ENCODE peak calls at places on chromosomes 13 and 19, in four cellular contexts. One of them, this sample, is unnamed.

GRCh38 chr13:40148103-40148502 is 492.6 kb downstream of the COG6 start:
- DNase-seq in H1: no peak
- DNase-seq in H9: no peak
- DNase-seq in IMR-90: no peak
- DNase-seq in this sample: no peak

GRCh38 chr13:87680298-87680697 is 9.1 kb downstream of the SLITRK5 start:
- DNase-seq in IMR-90: no peak
- DNase-seq in H9: no peak
- DNase-seq in H1: no peak
- DNase-seq in this sample: peak; percentile 20

GRCh38 chr13:102970542-102970941 is 95.7 kb downstream of the SLC10A2 start:
- DNase-seq in IMR-90: no peak
- DNase-seq in H1: no peak
- DNase-seq in H9: no peak
- DNase-seq in this sample: no peak

GRCh38 chr19:3573858-3574637 is 1.3 kb downstream of the HMG20B start:
- DNase-seq in IMR-90: peak; percentile 93
- DNase-seq in H1: peak; percentile 100
- DNase-seq in H9: peak; percentile 98
- DNase-seq in this sample: peak; percentile 98

GRCh38 chr13:50529154-50529882 is 314.2 kb downstream of the DLEU7 start:
- DNase-seq in H9: peak; percentile 67
- DNase-seq in IMR-90: peak; percentile 89
- DNase-seq in H1: no peak
- DNase-seq in this sample: no peak

GRCh38 chr13:109569938-109570711 is 216.3 kb downstream of the IRS2 start:
- DNase-seq in IMR-90: no peak
- DNase-seq in H1: no peak
- DNase-seq in H9: no peak
- DNase-seq in this sample: no peak

GRCh38 chr13:23618341-23618740 is 48.1 kb downstream of the TNFRSF19 start:
- DNase-seq in H9: no peak
- DNase-seq in H1: no peak
- DNase-seq in IMR-90: peak; percentile 98
- DNase-seq in this sample: peak; percentile 92

GRCh38 chr13:106691251-106691650 is 123.3 kb upstream of the ARGLU1 start:
- DNase-seq in H1: no peak
- DNase-seq in H9: no peak
- DNase-seq in IMR-90: no peak
- DNase-seq in this sample: no peak

GRCh38 chr19:45774765-45775164 is 5.7 kb upstream of the SIX5 start:
- DNase-seq in H9: peak; percentile 94
- DNase-seq in H1: peak; percentile 81
- DNase-seq in IMR-90: no peak
- DNase-seq in this sample: peak; percentile 83

GRCh38 chr13:35208587-35208986 is 266.5 kb downstream of the NBEA start:
- DNase-seq in IMR-90: no peak
- DNase-seq in H9: no peak
- DNase-seq in H1: no peak
- DNase-seq in this sample: no peak

GRCh38 chr13:44396963-44397580 is 23.4 kb downstream of the SERP2 start:
- DNase-seq in H1: no peak
- DNase-seq in IMR-90: peak; percentile 26
- DNase-seq in H9: no peak
- DNase-seq in this sample: peak; percentile 96

GRCh38 chr19:29544656-29545360 is 19.0 kb downstream of the VSTM2B start:
- DNase-seq in IMR-90: no peak
- DNase-seq in H1: peak; percentile 31
- DNase-seq in H9: peak; percentile 5
- DNase-seq in this sample: no peak

GRCh38 chr13:39765801-39766463 is 110.5 kb downstream of the COG6 start:
- DNase-seq in H1: no peak
- DNase-seq in IMR-90: no peak
- DNase-seq in H9: peak; percentile 53
- DNase-seq in this sample: peak; percentile 48

GRCh38 chr13:62040806-62041205 is 625.2 kb upstream of the PCDH20 start:
- DNase-seq in H1: no peak
- DNase-seq in IMR-90: no peak
- DNase-seq in H9: no peak
- DNase-seq in this sample: no peak

GRCh38 chr19:44356383-44357111 is at the start of gene ZNF112:
- DNase-seq in IMR-90: peak; percentile 91
- DNase-seq in H1: peak; percentile 81
- DNase-seq in H9: peak; percentile 96
- DNase-seq in this sample: peak; percentile 97

GRCh38 chr13:99308481-99309087 is 1.4 kb upstream of the GPR183 start:
- DNase-seq in H1: no peak
- DNase-seq in IMR-90: peak; percentile 63
- DNase-seq in H9: no peak
- DNase-seq in this sample: no peak

GRCh38 chr13:53953205-53953604 is 924.6 kb downstream of the OLFM4 start:
- DNase-seq in H9: no peak
- DNase-seq in H1: no peak
- DNase-seq in IMR-90: no peak
- DNase-seq in this sample: no peak

GRCh38 chr19:54517483-54517882 is 14.9 kb downstream of the LAIR2 start:
- DNase-seq in IMR-90: peak; percentile 2
- DNase-seq in H9: peak; percentile 29
- DNase-seq in H1: peak; percentile 46
- DNase-seq in this sample: peak; percentile 47

GRCh38 chr19:1856345-1856697 is 7.1 kb downstream of the KLF16 start:
- DNase-seq in H1: peak; percentile 53
- DNase-seq in IMR-90: no peak
- DNase-seq in H9: no peak
- DNase-seq in this sample: no peak

GRCh38 chr19:42176649-42176989 is 40.9 kb downstream of the DEDD2 start:
- DNase-seq in H9: no peak
- DNase-seq in H1: peak; percentile 67
- DNase-seq in IMR-90: no peak
- DNase-seq in this sample: no peak

GRCh38 chr19:19642506-19643157 is 825 bp downstream of the GMIP start:
- DNase-seq in IMR-90: no peak
- DNase-seq in H9: no peak
- DNase-seq in H1: no peak
- DNase-seq in this sample: peak; percentile 44

GRCh38 chr19:17079710-17080440 is 4.3 kb downstream of the MYO9B start:
- DNase-seq in H1: no peak
- DNase-seq in H9: no peak
- DNase-seq in IMR-90: peak; percentile 99
- DNase-seq in this sample: no peak

GRCh38 chr13:26881154-26881553 is 120.6 kb upstream of the GPR12 start:
- DNase-seq in H9: no peak
- DNase-seq in IMR-90: peak; percentile 47
- DNase-seq in H1: no peak
- DNase-seq in this sample: no peak

GRCh38 chr19:34220472-34221063 is 33.8 kb upstream of the GARRE1 start:
- DNase-seq in IMR-90: peak; percentile 53
- DNase-seq in H1: peak; percentile 73
- DNase-seq in H9: peak; percentile 41
- DNase-seq in this sample: peak; percentile 71

GRCh38 chr19:44718441-44719261 is 19.7 kb downstream of the CEACAM16 start:
- DNase-seq in H9: peak; percentile 89
- DNase-seq in H1: peak; percentile 74
- DNase-seq in IMR-90: peak; percentile 56
- DNase-seq in this sample: peak; percentile 97

GRCh38 chr13:30730526-30730925 is 4.8 kb upstream of the ALOX5AP start:
- DNase-seq in H9: peak; percentile 35
- DNase-seq in H1: no peak
- DNase-seq in IMR-90: no peak
- DNase-seq in this sample: peak; percentile 63

GRCh38 chr13:33645591-33646554 is 172.1 kb upstream of the RFC3 start:
- DNase-seq in H9: no peak
- DNase-seq in H1: no peak
- DNase-seq in IMR-90: no peak
- DNase-seq in this sample: no peak

GRCh38 chr13:30132623-30133553 is 174.5 kb downstream of the KATNAL1 start:
- DNase-seq in H9: peak; percentile 97
- DNase-seq in H1: peak; percentile 100
- DNase-seq in IMR-90: peak; percentile 89
- DNase-seq in this sample: peak; percentile 97

GRCh38 chr13:110856941-110857835 is 57.7 kb downstream of the ANKRD10 start:
- DNase-seq in H1: no peak
- DNase-seq in H9: no peak
- DNase-seq in IMR-90: no peak
- DNase-seq in this sample: no peak

GRCh38 chr19:32357720-32358119 is 12.3 kb downstream of the ZNF507 start:
- DNase-seq in H9: no peak
- DNase-seq in IMR-90: no peak
- DNase-seq in H1: no peak
- DNase-seq in this sample: no peak

GRCh38 chr13:113001251-113002140 is 32.5 kb downstream of the MCF2L start:
- DNase-seq in H1: no peak
- DNase-seq in H9: peak; percentile 57
- DNase-seq in IMR-90: peak; percentile 3
- DNase-seq in this sample: peak; percentile 58

GRCh38 chr13:23147264-23147663 is 33.5 kb upstream of the SGCG start:
- DNase-seq in IMR-90: no peak
- DNase-seq in H9: no peak
- DNase-seq in H1: no peak
- DNase-seq in this sample: no peak

GRCh38 chr13:78586706-78587105 is 16.6 kb downstream of the POU4F1 start:
- DNase-seq in IMR-90: no peak
- DNase-seq in H1: peak; percentile 79
- DNase-seq in H9: peak; percentile 88
- DNase-seq in this sample: peak; percentile 91

GRCh38 chr19:9060559-9061340 is 26.1 kb upstream of the OR1M1 start:
- DNase-seq in H9: no peak
- DNase-seq in IMR-90: no peak
- DNase-seq in H1: no peak
- DNase-seq in this sample: no peak

GRCh38 chr13:75541961-75542360 is 4.3 kb upstream of the COMMD6 start:
- DNase-seq in H9: no peak
- DNase-seq in IMR-90: no peak
- DNase-seq in H1: no peak
- DNase-seq in this sample: no peak
- H3K56ac ChIP-seq in H9: no peak overlapping the region
- H3K56ac ChIP-seq in IMR-90: no peak overlapping the region
- H3K56ac ChIP-seq in H1: no peak overlapping the region
- H3K56ac ChIP-seq in this sample: no peak overlapping the region

GRCh38 chr19:57613941-57614743 is at the start of gene ZNF134:
- DNase-seq in IMR-90: peak; percentile 87
- DNase-seq in H1: peak; percentile 90
- DNase-seq in H9: peak; percentile 94
- DNase-seq in this sample: peak; percentile 96
- H2AK5ac ChIP-seq in IMR-90: peak within 1 kb of the TSS; percentile 93
- H2AK5ac ChIP-seq in H1: peak within 1 kb of the TSS; percentile 46
- H2AK5ac ChIP-seq in H9: no peak within 1 kb of the TSS
- H2AK5ac ChIP-seq in this sample: peak within 1 kb of the TSS; percentile 77

GRCh38 chr13:32610977-32611376 is 24.7 kb downstream of the PDS5B start:
- DNase-seq in H9: no peak
- DNase-seq in H1: no peak
- DNase-seq in IMR-90: no peak
- DNase-seq in this sample: no peak

GRCh38 chr13:32610538-32610937 is 24.3 kb downstream of the PDS5B start:
- DNase-seq in H1: no peak
- DNase-seq in IMR-90: no peak
- DNase-seq in H9: no peak
- DNase-seq in this sample: no peak
- H3K56ac ChIP-seq in H1: no peak overlapping the region
- H3K56ac ChIP-seq in IMR-90: no peak overlapping the region
- H3K56ac ChIP-seq in H9: no peak overlapping the region
- H3K56ac ChIP-seq in this sample: no peak overlapping the region

GRCh38 chr13:95296326-95296939 is 4.8 kb downstream of the ABCC4 start:
- DNase-seq in H9: peak; percentile 74
- DNase-seq in H1: peak; percentile 85
- DNase-seq in IMR-90: no peak
- DNase-seq in this sample: peak; percentile 70
- H2AK5ac ChIP-seq in H9: no peak overlapping the region
- H2AK5ac ChIP-seq in H1: no peak overlapping the region
- H2AK5ac ChIP-seq in IMR-90: peak overlapping the region; percentile 75
- H2AK5ac ChIP-seq in this sample: no peak overlapping the region

DNA sequence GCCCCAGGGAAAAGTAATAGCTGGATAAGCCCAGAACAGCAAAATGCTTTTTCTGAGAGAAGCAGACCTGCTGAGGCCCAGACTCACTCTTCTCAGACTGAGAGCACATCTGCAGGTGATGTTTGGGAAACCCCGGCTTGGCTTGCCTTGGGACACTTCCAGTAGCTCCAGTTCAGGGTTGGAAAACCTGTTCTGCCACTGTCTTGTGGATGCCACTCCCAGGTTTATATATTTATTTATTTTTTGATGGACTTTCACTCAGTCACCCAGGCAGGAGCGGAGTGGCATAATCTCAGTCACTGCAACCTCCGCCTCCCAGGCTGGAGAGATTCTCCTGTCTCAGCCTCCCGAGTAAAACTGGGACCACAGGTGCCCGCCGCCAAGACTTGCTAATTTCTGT is 8.0 kb upstream of the SMARCA4 start:
- DNase-seq in H9: no peak
- DNase-seq in IMR-90: no peak
- DNase-seq in H1: no peak
- DNase-seq in this sample: no peak
- H3K56ac ChIP-seq in H9: no peak overlapping the region
- H3K56ac ChIP-seq in IMR-90: no peak overlapping the region
- H3K56ac ChIP-seq in H1: no peak overlapping the region
- H3K56ac ChIP-seq in this sample: no peak overlapping the region

This sample was measured in mesendoderm.